ENCODE peak calls at places on chromosomes 5 and 9, in eight cellular contexts. T is AG09309; M is lower lobe of right lung; F is choroid plexus epithelial cell; G is breast epithelium; V is fibroblast of pulmonary artery; P is CD4-positive, alpha-beta T cell; L is right lobe of liver. S is an unnamed sample.
A peak's percentile ranks its signal among the peaks of the same experiment; 100 is the strongest.

GRCh38 chr5:125026900-125027731 is 280.7 kb upstream of the ZNF608 start:
- DNase-seq in T (no peak), M (no peak), F (peak; percentile 75), G (no peak), V (peak; percentile 61), P (no peak), L (no peak), S (peak; percentile 55)

GRCh38 chr5:98455660-98456059 is 317.8 kb upstream of the RGMB start:
- DNase-seq in T (no peak), M (no peak), F (peak; percentile 61), G (no peak), V (no peak), P (no peak), L (no peak), S (peak; percentile 85)

GRCh38 chr9:104838958-104839357 is 75.0 kb downstream of the NIPSNAP3B start:
- DNase-seq in T (no peak), M (no peak), F (no peak), G (no peak), V (no peak), P (no peak), L (no peak), S (no peak)

GRCh38 chr9:134930404-134930803 is 12.7 kb upstream of the FCN1 start:
- DNase-seq in T (no peak), M (no peak), F (no peak), G (no peak), V (no peak), P (no peak), L (no peak), S (no peak)

GRCh38 chr5:111697215-111697614 is 59.8 kb downstream of the NREP start:
- DNase-seq in T (no peak), M (no peak), F (no peak), G (no peak), V (peak; percentile 39), P (no peak), L (no peak), S (peak; percentile 58)

GRCh38 chr9:133844876-133845658 is 106.9 kb upstream of the SARDH start:
- DNase-seq in T (no peak), M (peak; percentile 83), F (peak; percentile 78), G (no peak), V (peak; percentile 82), P (no peak), L (peak; percentile 84), S (peak; percentile 25)

GRCh38 chr5:53922508-53923498 is 362.4 kb downstream of the NDUFS4 start:
- DNase-seq in T (no peak), M (no peak), F (no peak), G (no peak), V (no peak), P (no peak), L (no peak), S (no peak)

GRCh38 chr9:134204041-134204440 is 39.7 kb upstream of the RNU6ATAC start:
- DNase-seq in T (no peak), M (peak; percentile 10), F (no peak), G (no peak), V (no peak), P (no peak), L (peak; percentile 51), S (no peak)

GRCh38 chr9:91898451-91899433 is 51.3 kb downstream of the ROR2 start:
- DNase-seq in T (no peak), M (no peak), F (peak; percentile 93), G (no peak), V (peak; percentile 57), P (no peak), L (peak; percentile 34), S (peak; percentile 71)

GRCh38 chr5:127870914-127871313 is 167.7 kb downstream of the CCDC192 start:
- DNase-seq in T (no peak), M (peak; percentile 73), F (peak; percentile 44), G (peak; percentile 85), V (peak; percentile 78), P (no peak), L (no peak), S (no peak)

GRCh38 chr9:116491219-116491618 is 195.9 kb upstream of the TRIM32 start:
- DNase-seq in T (no peak), M (no peak), F (peak; percentile 33), G (no peak), V (peak; percentile 33), P (no peak), L (no peak), S (no peak)

GRCh38 chr9:134412298-134412711 is 86.0 kb downstream of the RXRA start:
- DNase-seq in T (no peak), M (no peak), F (no peak), G (no peak), V (no peak), P (no peak), L (no peak), S (no peak)

GRCh38 chr5:143131983-143132382 is 271.5 kb downstream of the NR3C1 start:
- DNase-seq in T (no peak), M (no peak), F (no peak), G (no peak), V (no peak), P (no peak), L (no peak), S (no peak)

GRCh38 chr9:112061152-112061740 is 113.9 kb downstream of the SUSD1 start:
- DNase-seq in T (peak; percentile 89), M (peak; percentile 69), F (peak; percentile 98), G (no peak), V (peak; percentile 99), P (no peak), L (no peak), S (peak; percentile 99)

GRCh38 chr5:62605638-62606037 is 27.0 kb downstream of the LRRC70 start:
- DNase-seq in T (no peak), M (no peak), F (no peak), G (no peak), V (no peak), P (no peak), L (no peak), S (no peak)

GRCh38 chr9:95516221-95516735 is 493 bp downstream of the PTCH1 start:
- DNase-seq in T (no peak), M (no peak), F (no peak), G (no peak), V (peak; percentile 21), P (no peak), L (no peak), S (peak; percentile 19)

GRCh38 chr9:120792898-120793765 is at the start of gene FBXW2:
- DNase-seq in T (peak; percentile 43), M (peak; percentile 95), F (peak; percentile 86), G (peak; percentile 88), V (peak; percentile 92), P (peak; percentile 58), L (peak; percentile 96), S (peak; percentile 85)
- TF ChIP-seq CTCF in T (no peak), M (no peak), F (no peak), G (no peak), V (no peak), P (no peak), L (no peak), S (no peak)

DNA sequence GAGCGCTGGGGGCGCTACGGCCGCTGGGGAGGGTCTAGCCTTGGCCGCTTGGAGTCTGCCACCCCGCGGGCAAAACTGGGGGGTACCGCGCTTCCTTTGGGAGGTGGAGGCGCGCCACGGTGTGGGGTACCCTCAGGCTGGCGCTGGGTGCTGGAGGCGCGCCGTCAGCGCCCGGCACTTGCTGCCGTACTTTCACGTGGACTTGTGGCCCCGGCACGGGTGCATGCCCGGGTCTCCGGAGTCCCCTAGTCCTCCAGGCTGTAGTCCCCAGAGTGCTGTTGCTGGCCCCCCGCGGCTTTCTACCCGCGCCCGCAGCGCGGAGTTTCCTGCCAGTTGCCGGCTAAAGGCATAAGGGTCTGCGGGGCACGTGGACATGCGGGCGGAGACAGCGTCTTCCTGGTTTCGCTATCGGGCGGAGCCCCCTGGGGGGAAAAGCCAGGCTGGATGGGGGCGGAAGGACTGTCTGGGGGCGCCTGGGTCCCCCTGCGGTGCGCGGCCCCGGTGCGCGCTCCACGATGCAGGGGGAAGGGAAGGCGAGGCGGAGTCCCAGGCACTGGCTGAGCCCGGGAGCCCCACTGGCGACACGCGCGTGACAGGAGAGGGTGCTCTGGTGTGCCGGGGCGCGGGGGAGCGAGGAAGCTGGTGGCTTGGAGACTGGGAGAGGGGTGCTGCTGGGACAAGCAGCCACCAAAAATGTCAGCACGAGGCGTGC is 666 bp downstream of the PPARGC1B start:
- DNase-seq in T (no peak), M (peak; percentile 75), F (peak; percentile 40), G (no peak), V (no peak), P (peak; percentile 26), L (peak; percentile 73), S (peak; percentile 7)
- TF ChIP-seq CTCF in T (no peak), M (no peak), F (no peak), G (no peak), V (no peak), P (no peak), L (no peak), S (no peak)

GRCh38 chr5:177023247-177023703 is 779 bp downstream of the ZNF346 start:
- DNase-seq in T (no peak), M (no peak), F (peak; percentile 9), G (no peak), V (no peak), P (peak; percentile 14), L (no peak), S (no peak)

GRCh38 chr5:177024559-177024958 is 2.1 kb downstream of the ZNF346 start:
- DNase-seq in T (no peak), M (no peak), F (peak; percentile 15), G (no peak), V (no peak), P (no peak), L (no peak), S (no peak)

GRCh38 chr5:177025139-177025538 is 2.6 kb downstream of the ZNF346 start:
- DNase-seq in T (no peak), M (no peak), F (peak; percentile 82), G (no peak), V (peak; percentile 57), P (no peak), L (no peak), S (peak; percentile 30)

GRCh38 chr5:177020033-177020432 is 2.5 kb upstream of the ZNF346 start:
- DNase-seq in T (no peak), M (no peak), F (no peak), G (no peak), V (no peak), P (no peak), L (no peak), S (no peak)

DNA sequence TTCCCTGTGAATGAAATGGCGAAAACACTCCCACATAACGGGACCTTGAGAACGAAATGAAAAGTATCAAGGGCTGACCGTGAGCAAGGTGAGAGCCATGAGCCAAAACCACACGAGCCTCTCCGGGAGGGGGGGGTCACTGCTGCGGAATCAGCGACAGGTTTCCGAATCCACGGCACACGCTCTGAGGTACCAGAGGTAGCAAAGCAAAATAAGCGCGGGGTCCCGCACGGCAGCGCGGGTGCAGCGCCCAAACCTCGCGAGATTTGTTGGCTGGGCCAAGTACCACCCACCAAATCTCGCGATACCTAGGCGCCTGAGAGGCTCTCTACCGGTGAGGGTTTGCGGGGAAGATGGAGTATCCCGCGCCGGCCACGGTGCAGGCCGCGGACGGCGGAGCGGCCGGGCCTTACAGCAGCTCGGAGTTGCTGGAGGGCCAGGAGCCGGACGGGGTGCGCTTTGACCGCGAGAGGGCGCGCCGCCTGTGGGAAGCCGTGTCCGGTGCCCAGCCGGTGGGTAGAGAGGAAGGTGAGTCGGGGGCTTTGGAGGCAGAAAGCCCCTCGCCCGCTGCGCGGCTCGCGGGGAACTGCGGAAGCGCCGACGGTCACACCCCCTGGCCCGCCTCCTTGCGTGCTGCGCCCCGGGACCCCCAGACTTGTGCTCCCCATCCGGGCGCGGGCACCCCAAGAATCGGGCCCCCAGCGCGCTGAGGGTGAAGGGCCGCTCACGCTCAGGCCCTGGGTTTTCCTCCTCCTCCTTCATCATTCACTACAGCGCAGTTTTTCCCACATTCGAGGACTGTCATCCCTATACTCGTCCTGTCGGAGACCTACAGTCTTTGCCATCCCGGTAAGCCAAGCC is at the start of gene ZNF346:
- DNase-seq in T (peak; percentile 61), M (peak; percentile 92), F (peak; percentile 94), G (peak; percentile 88), V (peak; percentile 93), P (peak; percentile 84), L (peak; percentile 92), S (peak; percentile 86)
- TF ChIP-seq CTCF in T (peak; percentile 41), M (peak; percentile 60), F (peak; percentile 37), G (peak; percentile 63), V (peak; percentile 19), P (peak; percentile 44), L (peak; percentile 63), S (no peak)

GRCh38 chr5:757931-758697 is 26.4 kb downstream of the ZDHHC11B start:
- DNase-seq in T (no peak), M (peak; percentile 65), F (no peak), G (peak; percentile 79), V (no peak), P (peak; percentile 44), L (peak; percentile 59), S (no peak)
- TF ChIP-seq CTCF in T (no peak), M (no peak), F (no peak), G (no peak), V (no peak), P (no peak), L (no peak), S (no peak)